ENCODE peak calls at places on chromosomes 1 and 21, in eight cellular contexts. One of them, this sample, is unnamed. For H3K36me3 and H3K9me3, the result is how much of the 10 kb centered on the place peaks cover.

GRCh38 chr1:183787704-183788103 is 17.2 kb upstream of the RGL1 start:
- DNase-seq in prostate gland: no peak
- DNase-seq in adrenal gland: no peak
- DNase-seq in esophagus squamous epithelium: no peak
- DNase-seq in breast epithelium: no peak
- DNase-seq in IMR-90: no peak
- DNase-seq in HCT116: no peak
- DNase-seq in uterus: no peak
- DNase-seq in this sample: no peak

GRCh38 chr21:45076245-45076661 is 1.9 kb downstream of the ADARB1 start:
- DNase-seq in prostate gland: no peak
- DNase-seq in adrenal gland: no peak
- DNase-seq in esophagus squamous epithelium: no peak
- DNase-seq in breast epithelium: no peak
- DNase-seq in IMR-90: peak
- DNase-seq in HCT116: no peak
- DNase-seq in uterus: no peak
- DNase-seq in this sample: no peak

GRCh38 chr1:94142022-94142421 is 21.1 kb upstream of the ABCA4 start:
- DNase-seq in prostate gland: no peak
- DNase-seq in adrenal gland: no peak
- DNase-seq in esophagus squamous epithelium: no peak
- DNase-seq in breast epithelium: no peak
- DNase-seq in IMR-90: peak
- DNase-seq in HCT116: no peak
- DNase-seq in uterus: no peak
- DNase-seq in this sample: no peak

GRCh38 chr1:206808615-206809014 is 36.3 kb upstream of the IL10 start:
- DNase-seq in prostate gland: no peak
- DNase-seq in adrenal gland: no peak
- DNase-seq in esophagus squamous epithelium: no peak
- DNase-seq in breast epithelium: no peak
- DNase-seq in IMR-90: peak
- DNase-seq in HCT116: no peak
- DNase-seq in uterus: no peak
- DNase-seq in this sample: no peak

GRCh38 chr1:23403038-23403336 is 21.6 kb downstream of the TCEA3 start:
- DNase-seq in prostate gland: no peak
- DNase-seq in adrenal gland: no peak
- DNase-seq in esophagus squamous epithelium: no peak
- DNase-seq in breast epithelium: no peak
- DNase-seq in IMR-90: peak
- DNase-seq in HCT116: peak
- DNase-seq in uterus: peak
- DNase-seq in this sample: peak

GRCh38 chr1:93673159-93673657 is 8.4 kb downstream of the BCAR3 start:
- DNase-seq in prostate gland: peak
- DNase-seq in adrenal gland: no peak
- DNase-seq in esophagus squamous epithelium: no peak
- DNase-seq in breast epithelium: no peak
- DNase-seq in IMR-90: peak
- DNase-seq in HCT116: no peak
- DNase-seq in uterus: no peak
- DNase-seq in this sample: no peak

GRCh38 chr1:6081901-6082300 is 36.2 kb downstream of the KCNAB2 start:
- DNase-seq in prostate gland: no peak
- DNase-seq in adrenal gland: no peak
- DNase-seq in esophagus squamous epithelium: no peak
- DNase-seq in breast epithelium: no peak
- DNase-seq in IMR-90: no peak
- DNase-seq in HCT116: no peak
- DNase-seq in uterus: no peak
- DNase-seq in this sample: no peak

GRCh38 chr1:156781585-156782186 is 14.4 kb downstream of the PRCC start:
- DNase-seq in prostate gland: no peak
- DNase-seq in adrenal gland: no peak
- DNase-seq in esophagus squamous epithelium: no peak
- DNase-seq in breast epithelium: no peak
- DNase-seq in IMR-90: peak
- DNase-seq in HCT116: no peak
- DNase-seq in uterus: no peak
- DNase-seq in this sample: no peak

GRCh38 chr1:56973898-56974752 is 8.3 kb upstream of the C8B start:
- DNase-seq in prostate gland: no peak
- DNase-seq in adrenal gland: no peak
- DNase-seq in esophagus squamous epithelium: no peak
- DNase-seq in breast epithelium: no peak
- DNase-seq in IMR-90: no peak
- DNase-seq in HCT116: no peak
- DNase-seq in uterus: no peak
- DNase-seq in this sample: no peak

GRCh38 chr1:164753521-164754077 is 194.6 kb downstream of the PBX1 start:
- DNase-seq in prostate gland: no peak
- DNase-seq in adrenal gland: no peak
- DNase-seq in esophagus squamous epithelium: no peak
- DNase-seq in breast epithelium: no peak
- DNase-seq in IMR-90: no peak
- DNase-seq in HCT116: no peak
- DNase-seq in uterus: no peak
- DNase-seq in this sample: no peak

GRCh38 chr1:88946845-88947244 is 45.6 kb downstream of the KYAT3 start:
- DNase-seq in prostate gland: no peak
- DNase-seq in adrenal gland: no peak
- DNase-seq in esophagus squamous epithelium: no peak
- DNase-seq in breast epithelium: no peak
- DNase-seq in IMR-90: peak
- DNase-seq in HCT116: no peak
- DNase-seq in uterus: no peak
- DNase-seq in this sample: no peak

GRCh38 chr1:56152635-56153034 is 426.7 kb downstream of the PLPP3 start:
- DNase-seq in prostate gland: no peak
- DNase-seq in adrenal gland: no peak
- DNase-seq in esophagus squamous epithelium: no peak
- DNase-seq in breast epithelium: no peak
- DNase-seq in IMR-90: no peak
- DNase-seq in HCT116: no peak
- DNase-seq in uterus: no peak
- DNase-seq in this sample: no peak

GRCh38 chr21:33884361-33885157 is 31.0 kb downstream of the ATP5PO start:
- DNase-seq in prostate gland: no peak
- DNase-seq in adrenal gland: no peak
- DNase-seq in esophagus squamous epithelium: no peak
- DNase-seq in breast epithelium: peak
- DNase-seq in IMR-90: no peak
- DNase-seq in HCT116: no peak
- DNase-seq in uterus: no peak
- DNase-seq in this sample: no peak

GRCh38 chr1:11735854-11736745 is at the start of gene AGTRAP:
- DNase-seq in prostate gland: peak
- DNase-seq in adrenal gland: peak
- DNase-seq in esophagus squamous epithelium: peak
- DNase-seq in breast epithelium: peak
- DNase-seq in IMR-90: peak
- DNase-seq in HCT116: peak
- DNase-seq in uterus: peak
- DNase-seq in this sample: peak

GRCh38 chr21:42285569-42286245 is 29.5 kb downstream of the TFF3 start:
- DNase-seq in prostate gland: no peak
- DNase-seq in adrenal gland: no peak
- DNase-seq in esophagus squamous epithelium: no peak
- DNase-seq in breast epithelium: no peak
- DNase-seq in IMR-90: no peak
- DNase-seq in HCT116: no peak
- DNase-seq in uterus: no peak
- DNase-seq in this sample: no peak

GRCh38 chr1:150626150-150626549 is 3.3 kb downstream of the ENSA start:
- DNase-seq in prostate gland: no peak
- DNase-seq in adrenal gland: no peak
- DNase-seq in esophagus squamous epithelium: no peak
- DNase-seq in breast epithelium: no peak
- DNase-seq in IMR-90: no peak
- DNase-seq in HCT116: no peak
- DNase-seq in uterus: no peak
- DNase-seq in this sample: no peak

GRCh38 chr1:6889875-6890480 is 104.7 kb downstream of the CAMTA1 start:
- DNase-seq in prostate gland: peak
- DNase-seq in adrenal gland: peak
- DNase-seq in esophagus squamous epithelium: no peak
- DNase-seq in breast epithelium: no peak
- DNase-seq in IMR-90: peak
- DNase-seq in HCT116: peak
- DNase-seq in uterus: no peak
- DNase-seq in this sample: peak

GRCh38 chr1:94083653-94084052 is 37.3 kb downstream of the ABCA4 start:
- DNase-seq in prostate gland: no peak
- DNase-seq in adrenal gland: no peak
- DNase-seq in esophagus squamous epithelium: no peak
- DNase-seq in breast epithelium: no peak
- DNase-seq in IMR-90: no peak
- DNase-seq in HCT116: no peak
- DNase-seq in uterus: no peak
- DNase-seq in this sample: no peak

GRCh38 chr1:244860914-244861610 is 3.3 kb downstream of the HNRNPU start:
- DNase-seq in prostate gland: no peak
- DNase-seq in adrenal gland: no peak
- DNase-seq in esophagus squamous epithelium: no peak
- DNase-seq in breast epithelium: no peak
- DNase-seq in IMR-90: no peak
- DNase-seq in HCT116: no peak
- DNase-seq in uterus: no peak
- DNase-seq in this sample: no peak

GRCh38 chr1:79899914-79900313 is 893.4 kb upstream of the ADGRL4 start:
- DNase-seq in prostate gland: no peak
- DNase-seq in adrenal gland: no peak
- DNase-seq in esophagus squamous epithelium: no peak
- DNase-seq in breast epithelium: no peak
- DNase-seq in IMR-90: peak
- DNase-seq in HCT116: no peak
- DNase-seq in uterus: no peak
- DNase-seq in this sample: no peak

GRCh38 chr1:167650266-167651160 is 20.5 kb downstream of the RCSD1 start:
- DNase-seq in prostate gland: no peak
- DNase-seq in adrenal gland: no peak
- DNase-seq in esophagus squamous epithelium: no peak
- DNase-seq in breast epithelium: no peak
- DNase-seq in IMR-90: no peak
- DNase-seq in HCT116: no peak
- DNase-seq in uterus: peak
- DNase-seq in this sample: peak
- TF ChIP-seq POLR2A in prostate gland: no peak
- TF ChIP-seq POLR2A in adrenal gland: no peak
- TF ChIP-seq POLR2A in esophagus squamous epithelium: no peak
- TF ChIP-seq POLR2A in breast epithelium: no peak
- TF ChIP-seq POLR2A in IMR-90: no peak
- TF ChIP-seq POLR2A in HCT116: no peak
- TF ChIP-seq POLR2A in uterus: no peak
- TF ChIP-seq POLR2A in this sample: no peak

DNA sequence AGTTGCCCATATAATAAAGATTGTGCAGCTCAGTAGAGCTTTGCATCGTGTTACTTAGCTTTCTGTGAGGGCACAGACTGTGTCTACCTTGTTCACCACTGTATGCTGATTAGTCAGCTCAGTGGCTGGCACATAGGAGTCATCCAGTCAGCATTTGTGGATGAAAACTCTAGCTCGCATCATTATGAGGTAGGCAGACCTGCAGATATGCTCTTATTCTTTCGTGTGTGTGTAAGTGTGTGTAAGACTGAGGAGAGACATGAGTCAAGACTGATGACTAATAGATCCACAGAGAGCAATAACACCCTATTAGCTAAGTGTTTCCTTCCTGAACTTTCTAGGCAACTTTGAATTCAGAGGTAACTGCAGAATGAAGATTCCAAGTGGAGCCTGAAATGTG is 17.1 kb downstream of the TTF2 start:
- DNase-seq in prostate gland: no peak
- DNase-seq in adrenal gland: no peak
- DNase-seq in esophagus squamous epithelium: no peak
- DNase-seq in breast epithelium: no peak
- DNase-seq in IMR-90: peak
- DNase-seq in HCT116: peak
- DNase-seq in uterus: no peak
- DNase-seq in this sample: no peak
- H3K36me3 ChIP-seq in prostate gland: under half
- H3K36me3 ChIP-seq in adrenal gland: under half
- H3K36me3 ChIP-seq in esophagus squamous epithelium: under half
- H3K36me3 ChIP-seq in breast epithelium: under half
- H3K36me3 ChIP-seq in IMR-90: under half
- H3K36me3 ChIP-seq in HCT116: half or more
- H3K36me3 ChIP-seq in uterus: under half
- H3K36me3 ChIP-seq in this sample: half or more

DNA sequence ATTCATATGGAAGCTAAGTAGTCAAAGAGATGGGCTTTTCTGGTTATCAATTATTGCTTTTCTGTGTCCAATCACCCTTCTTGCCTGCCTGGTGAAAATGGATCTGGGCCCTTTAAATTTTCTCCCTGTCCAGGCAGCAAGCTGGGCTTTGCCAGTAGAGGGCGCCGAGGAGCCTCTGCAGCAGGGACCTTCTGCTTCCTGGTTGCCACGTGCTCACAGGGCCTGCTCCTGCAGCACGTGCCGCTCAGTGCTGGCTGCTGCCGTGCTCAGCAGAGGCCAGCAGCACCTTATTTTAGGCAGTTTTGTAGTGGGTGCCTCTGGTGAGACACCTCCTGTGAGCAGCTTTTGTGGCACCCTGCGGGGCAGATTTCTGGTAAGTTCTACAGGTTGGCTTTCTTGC is 4.0 kb downstream of the ACTL8 start:
- DNase-seq in prostate gland: no peak
- DNase-seq in adrenal gland: no peak
- DNase-seq in esophagus squamous epithelium: no peak
- DNase-seq in breast epithelium: no peak
- DNase-seq in IMR-90: no peak
- DNase-seq in HCT116: peak
- DNase-seq in uterus: no peak
- DNase-seq in this sample: no peak
- H3K9me3 ChIP-seq in prostate gland: under half
- H3K9me3 ChIP-seq in adrenal gland: under half
- H3K9me3 ChIP-seq in esophagus squamous epithelium: half or more
- H3K9me3 ChIP-seq in breast epithelium: under half
- H3K9me3 ChIP-seq in IMR-90: under half
- H3K9me3 ChIP-seq in HCT116: under half
- H3K9me3 ChIP-seq in uterus: under half
- H3K9me3 ChIP-seq in this sample: under half

GRCh38 chr1:8043621-8044020 is 17.5 kb upstream of the ERRFI1 start:
- DNase-seq in prostate gland: no peak
- DNase-seq in adrenal gland: no peak
- DNase-seq in esophagus squamous epithelium: no peak
- DNase-seq in breast epithelium: no peak
- DNase-seq in IMR-90: no peak
- DNase-seq in HCT116: no peak
- DNase-seq in uterus: no peak
- DNase-seq in this sample: no peak
- TF ChIP-seq POLR2A in prostate gland: no peak
- TF ChIP-seq POLR2A in adrenal gland: no peak
- TF ChIP-seq POLR2A in esophagus squamous epithelium: no peak
- TF ChIP-seq POLR2A in breast epithelium: no peak
- TF ChIP-seq POLR2A in IMR-90: no peak
- TF ChIP-seq POLR2A in HCT116: no peak
- TF ChIP-seq POLR2A in uterus: no peak
- TF ChIP-seq POLR2A in this sample: no peak